ENCODE peak calls at places on chromosomes 5 and 9, in four cellular contexts. A is kidney; N is stimulated activated CD4-positive, alpha-beta T cell treated with anti-CD3 and anti-CD28 coated beads, Interleukin-15, amount 100 ng/mL, for 24 hours; F is activated CD4-positive, alpha-beta T cell treated with anti-CD3 and anti-CD28 coated beads, Interleukin-2, amount 50 U/mL, for 24 hours. V is an unnamed sample.

GRCh38 chr9:76373173-76373771 is 21.0 kb downstream of the RFK start:
- DNase-seq in A (no peak), N (no peak), F (no peak), V (no peak)

GRCh38 chr9:98263482-98264357 is 8.3 kb upstream of the TBC1D2 start:
- DNase-seq in A (peak), N (peak), F (peak), V (peak)

GRCh38 chr5:134649163-134649916 is 755 bp downstream of the SEC24A start:
- DNase-seq in A (peak), N (peak), F (no peak), V (peak)

GRCh38 chr5:127685662-127686061 is 17.5 kb upstream of the CCDC192 start:
- DNase-seq in A (no peak), N (no peak), F (no peak), V (no peak)

GRCh38 chr5:181119105-181119504 is 11.9 kb downstream of the OR2V1 start:
- DNase-seq in A (no peak), N (no peak), F (no peak), V (no peak)

GRCh38 chr5:38921174-38921573 is 75.4 kb downstream of the OSMR start:
- DNase-seq in A (no peak), N (no peak), F (no peak), V (no peak)

GRCh38 chr5:61969347-61969746 is 336.7 kb upstream of the KIF2A start:
- DNase-seq in A (no peak), N (no peak), F (no peak), V (no peak)

GRCh38 chr5:15446552-15446951 is 53.4 kb upstream of the FBXL7 start:
- DNase-seq in A (no peak), N (no peak), F (no peak), V (no peak)

GRCh38 chr5:181037365-181037861 is 2.7 kb upstream of the BTNL9 start:
- DNase-seq in A (no peak), N (no peak), F (no peak), V (no peak)

GRCh38 chr9:92257327-92257726 is 36.2 kb downstream of the IARS1 start:
- DNase-seq in A (no peak), N (no peak), F (no peak), V (no peak)

GRCh38 chr5:142428036-142428772 is 103.4 kb upstream of the SPRY4 start:
- DNase-seq in A (no peak), N (no peak), F (no peak), V (no peak)

GRCh38 chr5:88722546-88722945 is 160.4 kb downstream of the MEF2C start:
- DNase-seq in A (no peak), N (no peak), F (no peak), V (no peak)

GRCh38 chr9:13557724-13558123 is 278.2 kb upstream of the MPDZ start:
- DNase-seq in A (no peak), N (no peak), F (no peak), V (no peak)

GRCh38 chr9:129276486-129277260 is 98.6 kb upstream of the IER5L start:
- DNase-seq in A (peak), N (no peak), F (no peak), V (no peak)

GRCh38 chr5:114367029-114367428 is 5.2 kb downstream of the KCNN2 start:
- DNase-seq in A (no peak), N (no peak), F (no peak), V (no peak)

GRCh38 chr5:1103505-1104326 is 8.1 kb downstream of the SLC12A7 start:
- DNase-seq in A (peak), N (no peak), F (no peak), V (no peak)

GRCh38 chr5:32013658-32014057 is 160.5 kb downstream of the GOLPH3 start:
- DNase-seq in A (no peak), N (no peak), F (no peak), V (no peak)

GRCh38 chr9:34047864-34048729 is 590 bp downstream of the UBAP2 start:
- DNase-seq in A (no peak), N (peak), F (peak), V (peak)

GRCh38 chr5:176407456-176408244 is 8.7 kb downstream of the CLTB start:
- DNase-seq in A (no peak), N (no peak), F (no peak), V (no peak)

GRCh38 chr5:87069974-87070608 is 197.6 kb upstream of the RASA1 start:
- DNase-seq in A (no peak), N (no peak), F (no peak), V (no peak)

GRCh38 chr9:21796768-21797167 is 5.7 kb upstream of the MTAP start:
- DNase-seq in A (no peak), N (no peak), F (no peak), V (no peak)

GRCh38 chr5:150516011-150516410 is 8.1 kb downstream of the NDST1 start:
- DNase-seq in A (no peak), N (no peak), F (no peak), V (no peak)

GRCh38 chr5:157471709-157472108 is 11.7 kb downstream of the NIPAL4 start:
- DNase-seq in A (no peak), N (peak), F (no peak), V (peak)

GRCh38 chr5:72599519-72600400 is 92.5 kb upstream of the ZNF366 start:
- DNase-seq in A (no peak), N (no peak), F (no peak), V (no peak)

GRCh38 chr9:128027166-128027539 is 40.0 kb downstream of the NAIF1 start:
- DNase-seq in A (no peak), N (peak), F (no peak), V (peak)

GRCh38 chr9:105608685-105609598 is 51.0 kb downstream of the FKTN start:
- DNase-seq in A (no peak), N (no peak), F (no peak), V (no peak)

GRCh38 chr5:83556190-83556589 is 84.6 kb downstream of the VCAN start:
- DNase-seq in A (no peak), N (no peak), F (no peak), V (no peak)

GRCh38 chr9:99595796-99596195 is 225.9 kb upstream of the NR4A3 start:
- DNase-seq in A (no peak), N (no peak), F (no peak), V (no peak)

GRCh38 chr5:122151640-122152039 is 22.3 kb downstream of the ZNF474 start:
- DNase-seq in A (no peak), N (no peak), F (no peak), V (no peak)

GRCh38 chr5:43555895-43556606 is 826 bp downstream of the PAIP1 start:
- DNase-seq in A (peak), N (peak), F (peak), V (peak)

GRCh38 chr5:139650689-139651501 is 2.7 kb downstream of the CXXC5 start:
- DNase-seq in A (peak), N (no peak), F (no peak), V (no peak)

GRCh38 chr5:41856644-41857491 is 13.4 kb downstream of the OXCT1 start:
- DNase-seq in A (no peak), N (peak), F (no peak), V (no peak)

GRCh38 chr9:71754151-71754550 is 14.2 kb downstream of the CEMIP2 start:
- DNase-seq in A (no peak), N (no peak), F (no peak), V (no peak)

GRCh38 chr5:96661101-96661840 is 905 bp upstream of the CAST start:
- DNase-seq in A (no peak), N (peak), F (no peak), V (peak)

GRCh38 chr5:126680215-126680817 is 79.6 kb downstream of the PHAX start:
- DNase-seq in A (no peak), N (no peak), F (no peak), V (no peak)

V was measured in activated naive CD4-positive, alpha-beta T cell treated with anti-CD3 and anti-CD28 coated beads, Interleukin-2, amount 50 U/mL, for 72 hours.